ENCODE peak calls at places on chromosomes 5 and 9, in six cellular contexts. A, S, P, Q, N and C are unnamed samples.

GRCh38 chr5:72248352-72249032 is 71.5 kb downstream of the MRPS27 start:
- DNase-seq in A (no peak), S (peak), P (peak), Q (peak), N (peak), C (peak)

GRCh38 chr5:36161317-36161716 is 9.4 kb downstream of the SKP2 start:
- DNase-seq in A (no peak), S (no peak), P (no peak), Q (no peak), N (no peak), C (no peak)

GRCh38 chr9:135702002-135702721 is at the start of gene KCNT1:
- DNase-seq in A (peak), S (no peak), P (peak), Q (peak), N (peak), C (peak)

GRCh38 chr9:117720555-117720954 is 16.4 kb downstream of the TLR4 start:
- DNase-seq in A (no peak), S (no peak), P (no peak), Q (no peak), N (peak), C (peak)

GRCh38 chr9:120544441-120544840 is 35.5 kb downstream of the CDK5RAP2 start:
- DNase-seq in A (no peak), S (no peak), P (no peak), Q (no peak), N (no peak), C (no peak)

GRCh38 chr5:15951126-15951525 is 228.5 kb downstream of the MARCHF11 start:
- DNase-seq in A (no peak), S (no peak), P (no peak), Q (no peak), N (no peak), C (no peak)

GRCh38 chr5:175279506-175279905 is 164.5 kb downstream of the DRD1 start:
- DNase-seq in A (no peak), S (no peak), P (no peak), Q (no peak), N (no peak), C (no peak)

GRCh38 chr5:104734046-104734445 is 1171.5 kb upstream of the NUDT12 start:
- DNase-seq in A (no peak), S (no peak), P (no peak), Q (no peak), N (no peak), C (no peak)

GRCh38 chr5:55997742-55998351 is 3.1 kb upstream of the IL6ST start:
- DNase-seq in A (no peak), S (no peak), P (peak), Q (peak), N (no peak), C (no peak)

GRCh38 chr9:98921740-98922139 is 22.0 kb upstream of the COL15A1 start:
- DNase-seq in A (no peak), S (no peak), P (no peak), Q (no peak), N (peak), C (no peak)

DNA sequence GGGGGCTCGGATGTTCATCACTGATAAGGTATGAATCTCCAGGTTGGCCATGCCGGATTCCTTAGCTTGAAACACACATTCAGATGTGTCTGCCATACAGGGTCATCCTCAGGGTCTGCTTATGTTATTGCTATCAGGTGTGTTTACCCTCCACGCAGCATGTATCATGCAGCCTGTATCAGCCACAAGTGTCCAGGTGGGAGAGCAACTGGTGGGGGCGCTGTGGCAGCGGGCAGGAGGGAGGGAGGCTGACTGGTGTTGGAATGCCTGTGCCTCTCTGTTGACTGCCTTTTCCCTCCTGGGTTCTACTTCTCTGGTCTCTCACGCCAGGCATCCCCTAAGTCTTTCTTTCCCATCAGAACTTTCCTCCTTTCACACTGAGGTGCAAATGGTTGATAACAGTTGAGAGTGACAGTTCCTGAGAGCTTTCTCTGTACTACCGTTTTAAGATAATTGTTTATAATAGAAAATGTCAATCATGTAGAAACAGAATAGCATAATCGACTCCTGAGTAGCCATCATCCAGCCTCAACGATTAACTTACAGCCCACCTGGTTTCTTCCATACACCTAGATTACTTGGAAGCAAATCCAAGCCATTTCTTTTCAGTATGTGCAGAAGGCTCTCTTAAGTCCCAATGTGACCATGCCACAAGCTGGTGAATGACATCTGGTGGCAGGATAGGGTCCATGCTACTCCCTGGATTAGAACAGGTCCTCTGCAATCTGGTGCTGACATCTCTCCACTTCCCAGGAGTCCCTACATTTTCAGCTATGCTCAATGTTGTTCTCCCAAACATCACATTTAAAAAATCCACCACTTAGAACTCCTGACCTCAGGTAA is 86.6 kb downstream of the ACER2 start:
- DNase-seq in A (peak), S (no peak), P (no peak), Q (no peak), N (no peak), C (no peak)
- TF ChIP-seq CTCF in A (no peak), S (no peak), P (no peak), Q (no peak), N (no peak), C (no peak)

DNA sequence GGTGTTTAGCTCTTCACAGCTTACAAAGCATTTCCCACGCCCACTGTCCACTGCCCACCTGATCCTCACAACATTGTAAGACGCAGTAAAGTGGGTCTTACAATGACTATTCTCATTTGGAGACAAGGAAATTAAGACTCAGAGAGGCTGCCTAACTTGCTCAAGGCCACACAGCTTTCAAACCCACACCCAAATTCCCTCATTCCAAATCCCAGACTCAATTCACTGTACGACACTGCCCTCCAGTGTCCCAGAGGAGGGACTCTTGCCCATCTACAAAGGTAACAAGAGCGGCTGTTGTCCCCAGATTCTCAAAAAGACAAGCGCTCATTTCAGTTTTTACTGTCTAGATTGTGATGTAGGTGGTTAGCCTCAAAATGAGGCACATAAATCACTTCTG is 184.6 kb downstream of the ACTL7B start:
- DNase-seq in A (peak), S (no peak), P (peak), Q (peak), N (no peak), C (no peak)
- TF ChIP-seq CTCF in A (no peak), S (peak), P (peak), Q (peak), N (no peak), C (peak)

GRCh38 chr5:95842955-95843544 is 20.5 kb upstream of the GLRX start:
- DNase-seq in A (no peak), S (no peak), P (peak), Q (peak), N (peak), C (no peak)
- TF ChIP-seq CTCF in A (no peak), S (peak), P (peak), Q (peak), N (peak), C (no peak)

GRCh38 chr5:173910215-173910614 is 22.1 kb downstream of the CPEB4 start:
- DNase-seq in A (no peak), S (no peak), P (no peak), Q (no peak), N (no peak), C (no peak)
- TF ChIP-seq CTCF in A (no peak), S (no peak), P (no peak), Q (no peak), N (no peak), C (no peak)